ENCODE peak calls at places on chromosomes 2 and 18, in four cellular contexts. R, B, D and H are unnamed samples.
A peak's percentile ranks its signal among the peaks of the same experiment; 100 is the strongest.

GRCh38 chr18:59512025-59512710 is 153.1 kb upstream of the LMAN1 start:
- DNase-seq in R (no peak), D (no peak), B (no peak), H (no peak)

GRCh38 chr2:23696163-23697045 is 230.5 kb downstream of the ATAD2B start:
- DNase-seq in R (no peak), D (no peak), B (no peak), H (no peak)

GRCh38 chr2:239369631-239370161 is 31.1 kb downstream of the HDAC4 start:
- DNase-seq in D (peak; percentile 96), B (no peak), R (no peak), H (peak; percentile 85)

GRCh38 chr18:48161911-48162698 is 231.6 kb upstream of the SMAD2 start:
- DNase-seq in B (peak; percentile 59), D (peak; percentile 75), R (no peak), H (no peak)

GRCh38 chr2:201070966-201071304 is 536 bp downstream of the HYCC2 start:
- DNase-seq in R (no peak), B (no peak), D (peak; percentile 65), H (no peak)

GRCh38 chr18:62399781-62400308 is 74.7 kb downstream of the TNFRSF11A start:
- DNase-seq in B (peak; percentile 40), D (peak; percentile 11), R (no peak), H (no peak)

GRCh38 chr2:70607121-70607551 is 53.5 kb upstream of the TGFA start:
- DNase-seq in R (no peak), D (no peak), B (peak; percentile 23), H (no peak)

GRCh38 chr18:79133724-79134123 is 64.5 kb downstream of the ATP9B start:
- DNase-seq in B (no peak), R (no peak), D (no peak), H (no peak)

GRCh38 chr18:44123743-44124142 is 556.9 kb upstream of the SETBP1 start:
- DNase-seq in R (no peak), B (no peak), D (no peak), H (no peak)

GRCh38 chr2:235562065-235562747 is 68.4 kb downstream of the AGAP1 start:
- DNase-seq in D (no peak), R (no peak), B (no peak), H (no peak)

GRCh38 chr18:74775239-74775638 is 177.6 kb downstream of the ZNF407 start:
- DNase-seq in R (no peak), B (no peak), D (no peak), H (no peak)

GRCh38 chr2:237269121-237269875 is 144.7 kb downstream of the COL6A3 start:
- DNase-seq in B (no peak), R (no peak), D (no peak), H (no peak)

GRCh38 chr2:3492951-3493609 is 26.3 kb downstream of the ADI1 start:
- DNase-seq in D (peak; percentile 90), R (peak; percentile 75), B (no peak), H (no peak)

GRCh38 chr18:28960146-28960545 is 783.2 kb upstream of the CDH2 start:
- DNase-seq in B (no peak), R (no peak), D (no peak), H (no peak)

GRCh38 chr2:26845021-26845420 is 2.9 kb upstream of the DPYSL5 start:
- DNase-seq in R (no peak), D (no peak), B (no peak), H (no peak)

GRCh38 chr2:18404708-18405107 is 155.7 kb downstream of the RDH14 start:
- DNase-seq in D (peak; percentile 36), B (no peak), R (no peak), H (no peak)

GRCh38 chr2:224221455-224221913 is 180.4 kb downstream of the FAM124B start:
- DNase-seq in D (no peak), B (peak; percentile 42), R (no peak), H (no peak)

GRCh38 chr2:43059183-43059897 is 167.1 kb downstream of the ZFP36L2 start:
- DNase-seq in B (peak; percentile 87), R (peak; percentile 75), D (peak; percentile 76), H (peak; percentile 90)

GRCh38 chr2:63569740-63570139 is 18.5 kb downstream of the WDPCP start:
- DNase-seq in R (no peak), D (no peak), B (no peak), H (no peak)

GRCh38 chr2:43084699-43085091 is 141.7 kb downstream of the ZFP36L2 start:
- DNase-seq in D (peak; percentile 19), B (no peak), R (peak; percentile 67), H (no peak)

GRCh38 chr2:42383855-42384530 is 23.0 kb upstream of the COX7A2L start:
- DNase-seq in B (no peak), R (no peak), D (no peak), H (no peak)

GRCh38 chr2:239008004-239008403 is 160.1 kb downstream of the TWIST2 start:
- DNase-seq in D (no peak), R (no peak), B (no peak), H (no peak)

GRCh38 chr2:233503481-233503880 is 63.1 kb downstream of the USP40 start:
- DNase-seq in B (no peak), D (no peak), R (no peak), H (no peak)

GRCh38 chr18:36391426-36392145 is 94.1 kb downstream of the FHOD3 start:
- DNase-seq in D (no peak), B (no peak), R (no peak), H (no peak)

GRCh38 chr18:42187611-42188378 is 232.8 kb downstream of the PIK3C3 start:
- DNase-seq in D (no peak), B (no peak), R (no peak), H (no peak)

GRCh38 chr2:21453728-21454127 is 330.0 kb downstream of the TDRD15 start:
- DNase-seq in D (no peak), R (no peak), B (no peak), H (no peak)

GRCh38 chr2:172246649-172247048 is 143.9 kb upstream of the DLX2 start:
- DNase-seq in B (no peak), R (no peak), D (peak; percentile 70), H (no peak)

GRCh38 chr2:189526936-189527654 is 53.5 kb downstream of the SLC40A1 start:
- DNase-seq in D (no peak), B (no peak), R (no peak), H (peak; percentile 85)

GRCh38 chr2:45494275-45494977 is 116.6 kb downstream of the SRBD1 start:
- DNase-seq in D (peak; percentile 72), R (peak; percentile 68), B (peak; percentile 8), H (no peak)

GRCh38 chr2:229815858-229816257 is 101.5 kb upstream of the DNER start:
- DNase-seq in R (no peak), D (no peak), B (peak; percentile 13), H (no peak)

GRCh38 chr2:18362696-18363095 is 197.8 kb downstream of the RDH14 start:
- DNase-seq in R (no peak), D (no peak), B (no peak), H (no peak)

GRCh38 chr2:209642146-209642815 is 129.4 kb upstream of the UNC80 start:
- DNase-seq in R (no peak), D (no peak), B (no peak), H (no peak)

GRCh38 chr2:119430023-119430498 is 1.6 kb upstream of the TMEM37 start:
- DNase-seq in B (no peak), D (no peak), R (no peak), H (no peak)

GRCh38 chr2:119432882-119433522 is 1.3 kb downstream of the TMEM37 start:
- DNase-seq in D (no peak), B (no peak), R (no peak), H (no peak)

GRCh38 chr2:119431976-119432881 is 575 bp downstream of the TMEM37 start:
- DNase-seq in D (peak; percentile 86), R (no peak), B (no peak), H (no peak)

GRCh38 chr2:119429225-119430000 is 2.2 kb upstream of the TMEM37 start:
- DNase-seq in B (no peak), D (peak; percentile 28), R (peak; percentile 52), H (peak; percentile 81)

GRCh38 chr2:119431155-119431975 is at the start of gene TMEM37:
- DNase-seq in B (peak; percentile 63), D (peak; percentile 93), R (no peak), H (no peak)
- TF ChIP-seq POLR2A in B (no peak), D (no peak), R (no peak), H (no peak)

GRCh38 chr18:58077329-58077728 is 33.3 kb downstream of the NEDD4L start:
- DNase-seq in R (no peak), B (no peak), D (no peak), H (no peak)
- TF ChIP-seq POLR2A in R (no peak), B (no peak), D (no peak), H (no peak)

GRCh38 chr18:13216732-13217465 is 1.7 kb upstream of the LDLRAD4 start:
- DNase-seq in D (peak; percentile 21), R (no peak), B (no peak), H (no peak)

GRCh38 chr18:13218376-13219011 is at the start of gene LDLRAD4:
- DNase-seq in R (no peak), D (peak; percentile 18), B (no peak), H (peak; percentile 92)

GRCh38 chr18:13216092-13216582 is 2.4 kb upstream of the LDLRAD4 start:
- DNase-seq in R (no peak), D (peak; percentile 85), B (peak; percentile 51), H (peak; percentile 75)

GRCh38 chr18:13217971-13218375 is 587 bp upstream of the LDLRAD4 start:
- DNase-seq in D (no peak), B (no peak), R (no peak), H (no peak)

GRCh38 chr18:13217466-13217961 is 1.0 kb upstream of the LDLRAD4 start:
- DNase-seq in R (no peak), B (peak; percentile 23), D (peak; percentile 43), H (peak; percentile 94)
- TF ChIP-seq POLR2A in R (no peak), B (no peak), D (no peak), H (no peak)

GRCh38 chr2:177616731-177617130 is 224.2 kb downstream of the AGPS start:
- DNase-seq in B (no peak), R (no peak), D (no peak), H (no peak)

GRCh38 chr2:177617849-177618248 is 225.3 kb downstream of the AGPS start:
- DNase-seq in R (no peak), D (no peak), B (no peak), H (no peak)

GRCh38 chr2:177622516-177622915 is 229.9 kb downstream of the AGPS start:
- DNase-seq in R (peak; percentile 12), D (peak; percentile 93), B (no peak), H (no peak)

GRCh38 chr2:177616066-177616465 is 223.5 kb downstream of the AGPS start:
- DNase-seq in B (no peak), D (no peak), R (no peak), H (no peak)

GRCh38 chr2:177618270-177619253 is 226.0 kb downstream of the AGPS start:
- DNase-seq in D (peak; percentile 90), R (peak; percentile 93), B (peak; percentile 67), H (peak; percentile 98)
- TF ChIP-seq POLR2A in D (no peak), R (peak; percentile 27), B (peak; percentile 61), H (no peak)

GRCh38 chr2:218733615-218734021 is 23.0 kb downstream of the TTLL4 start:
- DNase-seq in D (peak; percentile 96), R (peak; percentile 66), B (no peak), H (no peak)
- TF ChIP-seq POLR2A in D (no peak), R (peak; percentile 20), B (no peak), H (no peak)

GRCh38 chr2:68365087-68365486 is at the start of gene PLEK:
- DNase-seq in R (peak; percentile 61), B (no peak), D (peak; percentile 98), H (peak; percentile 53)
- TF ChIP-seq POLR2A in R (peak; percentile 29), B (no peak), D (peak; percentile 91), H (no peak)